ENCODE peak calls at places on chromosomes 1 and 21, in four cellular contexts. W, G, E and O are unnamed samples.

GRCh38 chr21:41868062-41868710 is 11.0 kb downstream of the PRDM15 start:
- DNase-seq in W (no peak), G (no peak), E (no peak), O (no peak)

GRCh38 chr1:240093120-240093961 is 1.7 kb downstream of the FMN2 start:
- DNase-seq in W (peak), G (no peak), E (no peak), O (peak)

GRCh38 chr1:78682527-78682926 is 32.9 kb downstream of the IFI44 start:
- DNase-seq in W (no peak), G (no peak), E (no peak), O (no peak)

GRCh38 chr1:192399161-192399560 is 82.4 kb downstream of the RGS21 start:
- DNase-seq in W (no peak), G (no peak), E (no peak), O (no peak)

GRCh38 chr21:42460391-42461184 is 35.4 kb downstream of the RSPH1 start:
- DNase-seq in W (no peak), G (no peak), E (no peak), O (no peak)

GRCh38 chr1:204345425-204345824 is 14.3 kb downstream of the PLEKHA6 start:
- DNase-seq in W (no peak), G (no peak), E (no peak), O (no peak)

GRCh38 chr1:205162301-205162700 is 40.5 kb upstream of the RBBP5 start:
- DNase-seq in W (peak), G (no peak), E (no peak), O (no peak)

GRCh38 chr1:117735045-117735992 is 129.5 kb downstream of the TENT5C start:
- DNase-seq in W (peak), G (no peak), E (no peak), O (no peak)

GRCh38 chr1:81477704-81478103 is 323.0 kb upstream of the ADGRL2 start:
- DNase-seq in W (no peak), G (no peak), E (no peak), O (no peak)

GRCh38 chr1:182811975-182812727 is 22.6 kb downstream of the NPL start:
- DNase-seq in W (no peak), G (no peak), E (no peak), O (no peak)

GRCh38 chr1:32729254-32730046 is 26.9 kb upstream of the SYNC start:
- DNase-seq in W (no peak), G (no peak), E (no peak), O (no peak)

GRCh38 chr1:39398278-39399010 is 93.0 kb upstream of the BMP8A start:
- DNase-seq in W (peak), G (no peak), E (no peak), O (no peak)

GRCh38 chr21:31326478-31327247 is 17.4 kb downstream of the TIAM1 start:
- DNase-seq in W (peak), G (peak), E (no peak), O (peak)

GRCh38 chr1:20787775-20788488 is 825 bp upstream of the HP1BP3 start:
- DNase-seq in W (peak), G (no peak), E (no peak), O (no peak)